ENCODE peak calls at places on chromosomes 6 and 20, in four cellular contexts. K, H, E and D are unnamed samples. For H3K4me1, the result is how much of the 10 kb centered on the place peaks cover.

GRCh38 chr20:62088258-62089127 is 22.8 kb upstream of the TAF4 start:
- DNase-seq in H (no peak), K (no peak), E (no peak), D (no peak)

GRCh38 chr6:16446241-16446640 is 207.9 kb downstream of the GMPR start:
- DNase-seq in E (no peak), H (no peak), K (no peak), D (no peak)

GRCh38 chr20:278181-278580 is 12.4 kb downstream of the C20orf96 start:
- DNase-seq in K (no peak), H (no peak), E (no peak), D (no peak)

GRCh38 chr20:11193241-11193640 is 519.4 kb upstream of the JAG1 start:
- DNase-seq in E (no peak), K (no peak), H (no peak), D (no peak)

GRCh38 chr6:66961191-66961590 is 1254.2 kb upstream of the EYS start:
- DNase-seq in H (no peak), E (no peak), K (no peak), D (no peak)

GRCh38 chr6:113734886-113735481 is 122.2 kb upstream of the MARCKS start:
- DNase-seq in K (no peak), H (no peak), E (no peak), D (no peak)

GRCh38 chr20:26163890-26164289 is 467.2 kb upstream of the ZNF337 start:
- DNase-seq in H (no peak), K (no peak), E (no peak), D (no peak)

GRCh38 chr6:42197574-42198362 is 3.0 kb upstream of the GUCA1B start:
- DNase-seq in H (no peak), E (no peak), K (no peak), D (no peak)

GRCh38 chr20:59937150-59937549 is 3.0 kb downstream of the PPP1R3D start:
- DNase-seq in E (no peak), K (no peak), H (no peak), D (no peak)

GRCh38 chr6:133741375-133741861 is 147.5 kb upstream of the TCF21 start:
- DNase-seq in E (no peak), H (no peak), K (peak), D (no peak)

GRCh38 chr6:105991561-105992314 is 94.4 kb upstream of the PRDM1 start:
- DNase-seq in E (no peak), K (peak), H (no peak), D (no peak)

GRCh38 chr20:36313936-36314335 is 7.8 kb downstream of the DLGAP4 start:
- DNase-seq in K (no peak), H (no peak), E (no peak), D (no peak)

GRCh38 chr20:44203161-44203560 is 7.4 kb downstream of the OSER1 start:
- DNase-seq in H (no peak), E (no peak), K (no peak), D (no peak)

GRCh38 chr20:326645-327031 is 1.3 kb downstream of the SOX12 start:
- DNase-seq in K (peak), H (no peak), E (no peak), D (no peak)

GRCh38 chr6:30883743-30884520 is at the start of gene DDR1:
- DNase-seq in H (peak), E (peak), K (peak), D (no peak)

GRCh38 chr6:30883476-30883742 is 910 bp upstream of the DDR1 start:
- DNase-seq in H (no peak), K (no peak), E (no peak), D (no peak)

GRCh38 chr6:30881987-30882763 is 2.1 kb upstream of the DDR1 start:
- DNase-seq in H (no peak), E (no peak), K (peak), D (no peak)

GRCh38 chr6:30881392-30881986 is 2.8 kb upstream of the DDR1 start:
- DNase-seq in E (no peak), K (peak), H (no peak), D (no peak)

DNA sequence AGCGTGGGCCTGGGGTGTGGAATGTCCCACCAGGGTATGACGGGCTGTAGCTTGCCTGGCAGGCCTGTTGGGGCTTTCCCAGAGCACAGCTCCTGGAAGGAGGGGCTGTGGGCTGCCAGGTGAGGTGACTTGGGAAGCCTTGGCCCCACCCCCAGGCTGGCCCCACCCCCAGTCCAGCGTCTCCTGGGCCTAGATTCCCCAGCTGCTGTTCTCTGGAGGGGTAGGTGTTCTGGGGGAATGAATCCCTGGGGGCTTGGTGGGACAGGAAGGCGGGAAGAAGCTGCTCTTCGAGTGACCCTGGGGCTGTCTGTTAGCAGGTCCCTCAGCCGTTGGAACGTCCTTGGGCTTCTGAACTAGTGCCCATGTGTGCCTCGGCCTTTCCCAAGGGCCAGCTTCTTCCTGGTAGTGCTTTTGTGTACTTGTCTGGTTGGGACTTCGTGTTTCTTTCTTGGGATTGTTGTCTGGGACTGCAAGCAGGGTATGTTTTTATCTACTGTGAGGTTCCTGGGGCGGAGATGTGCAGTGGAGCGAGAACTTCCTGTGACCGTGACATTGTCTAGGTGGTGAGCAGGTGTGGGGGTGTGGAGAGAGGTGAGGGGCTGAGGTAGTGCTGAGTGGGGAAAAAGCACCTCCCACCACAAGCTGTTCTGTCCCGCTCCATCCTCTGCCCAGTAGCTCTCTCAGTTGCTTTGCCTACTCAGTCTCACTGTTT is 1.4 kb upstream of the DDR1 start:
- DNase-seq in E (peak), H (peak), K (peak), D (no peak)
- H3K4me1 ChIP-seq in E (under half), H (under half), K (half or more), D (under half)

GRCh38 chr6:120031837-120032236 is 682.3 kb upstream of the MAN1A1 start:
- DNase-seq in E (no peak), K (no peak), H (no peak), D (no peak)

DNA sequence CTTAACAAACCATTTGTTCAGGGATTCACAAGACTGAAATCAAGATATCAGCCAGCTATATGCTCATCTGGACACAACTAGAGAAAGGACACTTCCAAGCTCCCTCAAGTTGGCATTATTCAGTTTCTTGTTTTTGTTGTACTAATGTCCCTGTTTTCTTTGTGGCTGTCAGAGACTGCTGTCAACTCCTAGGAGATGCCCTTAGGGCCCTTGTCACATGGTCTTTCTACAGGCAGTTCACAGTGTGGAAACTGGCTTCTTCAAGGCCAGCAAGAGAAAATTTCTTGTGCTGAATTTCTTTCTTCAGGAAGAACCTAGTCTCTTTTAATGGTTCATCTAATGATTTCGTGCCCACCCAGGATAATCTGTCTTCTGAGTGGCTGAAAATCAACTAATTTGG is 677.2 kb upstream of the MAN1A1 start:
- DNase-seq in K (no peak), H (no peak), E (no peak), D (no peak)
- H3K4me1 ChIP-seq in K (under half), H (under half), E (under half), D (under half)

DNA sequence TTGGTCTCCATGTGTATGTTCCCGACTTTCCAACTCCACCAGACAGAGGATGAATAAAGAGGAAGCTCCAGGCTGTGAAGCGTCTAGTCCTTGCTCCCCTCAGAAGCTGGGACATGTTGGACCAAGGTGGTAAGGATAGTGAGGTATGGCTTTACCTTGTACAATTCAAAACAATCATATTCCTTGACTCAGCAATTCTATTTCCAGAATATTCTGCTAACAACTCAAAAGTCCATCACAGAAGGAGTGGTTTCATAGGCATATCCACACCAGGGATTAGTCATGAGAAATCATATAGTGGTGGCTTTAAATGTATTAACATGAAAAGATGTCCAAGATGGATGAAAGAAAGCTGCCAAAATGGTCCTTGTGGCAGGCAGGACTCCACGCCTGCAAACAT is 19.8 kb downstream of the FKBP1A start:
- DNase-seq in K (no peak), H (no peak), E (no peak), D (no peak)
- H3K4me1 ChIP-seq in K (under half), H (under half), E (under half), D (under half)

GRCh38 chr6:53064726-53065265 is 408 bp upstream of the FBXO9 start:
- DNase-seq in H (peak), E (peak), K (peak), D (peak)
- H3K4me1 ChIP-seq in H (under half), E (under half), K (under half), D (under half)

GRCh38 chr20:32535953-32536823 is 48.9 kb downstream of the NOL4L start:
- DNase-seq in H (peak), E (peak), K (peak), D (peak)
- H3K4me1 ChIP-seq in H (half or more), E (half or more), K (under half), D (under half)

DNA sequence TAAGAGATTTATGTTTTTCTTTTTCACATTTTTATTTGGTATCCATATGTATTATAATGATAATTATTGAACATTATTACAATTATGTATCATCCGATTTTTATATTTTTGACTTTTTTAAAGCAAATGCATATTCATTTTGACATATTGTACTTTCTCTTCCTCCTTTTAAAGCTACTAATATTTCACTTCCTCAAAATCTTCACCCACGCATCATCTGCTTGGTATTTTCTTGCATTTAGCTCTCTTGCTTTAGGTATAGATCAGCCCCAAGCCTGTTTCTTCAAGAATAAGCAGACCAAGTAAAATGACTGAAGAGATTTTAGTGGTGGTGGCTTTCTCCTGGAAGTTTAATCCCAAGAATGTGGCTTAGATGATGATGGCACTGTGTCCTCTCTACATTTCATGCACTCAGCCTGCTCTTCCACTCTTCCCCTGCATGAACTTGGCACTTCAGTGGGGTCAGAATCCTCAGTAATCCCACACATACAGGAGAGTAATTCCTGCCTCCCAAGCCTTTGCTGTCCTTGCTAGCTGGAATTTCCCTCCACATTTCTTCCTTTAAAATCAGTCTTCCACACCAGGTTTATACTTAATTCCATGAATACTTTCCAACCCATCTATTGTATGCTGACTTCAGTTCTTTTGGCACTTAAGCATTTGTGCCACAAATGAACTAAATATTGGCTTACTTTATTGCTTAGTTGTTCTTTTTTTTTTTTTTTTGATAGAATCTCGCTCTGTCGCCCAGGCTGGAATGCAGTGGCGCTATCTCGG is 8.2 kb downstream of the NCOA7 start:
- DNase-seq in E (no peak), H (no peak), K (no peak), D (no peak)
- H3K4me1 ChIP-seq in E (under half), H (under half), K (under half), D (half or more)

DNA sequence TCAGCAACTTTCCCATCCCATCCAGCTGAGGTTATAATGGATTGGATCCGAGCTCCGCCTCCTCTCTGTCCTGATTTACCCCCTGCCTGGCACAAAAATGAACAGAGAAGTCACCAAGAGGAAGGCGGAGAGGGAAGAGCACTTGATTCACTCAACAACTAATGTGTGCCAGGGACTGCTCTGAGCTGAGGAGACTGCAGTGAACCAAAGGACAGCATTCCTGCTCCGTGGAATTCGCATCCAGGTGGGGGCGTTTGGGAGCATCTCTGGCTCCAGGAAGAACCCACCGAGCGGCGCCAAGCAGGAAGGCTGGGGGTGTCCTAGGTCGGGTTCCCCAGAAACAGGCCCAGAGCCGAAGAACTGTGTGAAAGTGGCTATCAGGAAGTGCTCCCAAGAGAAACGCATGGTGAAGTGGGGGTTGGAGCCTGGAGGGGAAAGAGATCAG is 95.8 kb upstream of the NAA20 start:
- DNase-seq in K (no peak), E (no peak), H (no peak), D (no peak)
- H3K4me1 ChIP-seq in K (under half), E (under half), H (under half), D (under half)